ENCODE peak calls at places on chromosomes 3 and 15, in six cellular contexts. One of them, this sample, is unnamed.

GRCh38 chr3:145889730-145890129 is 271.3 kb downstream of the PLOD2 start:
- DNase-seq in CD4-positive, CD25-positive, alpha-beta regulatory T cell: no peak
- DNase-seq in fibroblast of mammary gland: no peak
- DNase-seq in mesothelial cell of epicardium: no peak
- DNase-seq in stimulated activated CD4-positive, alpha-beta T cell treated with anti-CD3 and anti-CD28 coated beads, Interleukin-12 subunit alpha, Interleukin-12 subunit beta, amount 100 ng/mL, for 4 hours: no peak
- DNase-seq in caudate nucleus: no peak
- DNase-seq in this sample: no peak

GRCh38 chr3:146468234-146468931 is 978 bp downstream of the PLSCR2 start:
- DNase-seq in fibroblast of mammary gland: peak; percentile 36
- DNase-seq in stimulated activated CD4-positive, alpha-beta T cell treated with anti-CD3 and anti-CD28 coated beads, Interleukin-12 subunit alpha, Interleukin-12 subunit beta, amount 100 ng/mL, for 4 hours: no peak
- DNase-seq in CD4-positive, CD25-positive, alpha-beta regulatory T cell: no peak
- DNase-seq in caudate nucleus: no peak
- DNase-seq in mesothelial cell of epicardium: no peak
- DNase-seq in this sample: no peak

GRCh38 chr3:66220066-66220465 is 735 bp upstream of the SLC25A26 start:
- DNase-seq in CD4-positive, CD25-positive, alpha-beta regulatory T cell: no peak
- DNase-seq in fibroblast of mammary gland: no peak
- DNase-seq in stimulated activated CD4-positive, alpha-beta T cell treated with anti-CD3 and anti-CD28 coated beads, Interleukin-12 subunit alpha, Interleukin-12 subunit beta, amount 100 ng/mL, for 4 hours: no peak
- DNase-seq in mesothelial cell of epicardium: no peak
- DNase-seq in caudate nucleus: no peak
- DNase-seq in this sample: no peak

GRCh38 chr15:101511717-101512116 is 22.2 kb upstream of the PCSK6 start:
- DNase-seq in stimulated activated CD4-positive, alpha-beta T cell treated with anti-CD3 and anti-CD28 coated beads, Interleukin-12 subunit alpha, Interleukin-12 subunit beta, amount 100 ng/mL, for 4 hours: no peak
- DNase-seq in caudate nucleus: no peak
- DNase-seq in mesothelial cell of epicardium: no peak
- DNase-seq in CD4-positive, CD25-positive, alpha-beta regulatory T cell: no peak
- DNase-seq in fibroblast of mammary gland: no peak
- DNase-seq in this sample: no peak

GRCh38 chr3:122318620-122319019 is 6.4 kb upstream of the CSTA start:
- DNase-seq in mesothelial cell of epicardium: no peak
- DNase-seq in CD4-positive, CD25-positive, alpha-beta regulatory T cell: no peak
- DNase-seq in fibroblast of mammary gland: no peak
- DNase-seq in stimulated activated CD4-positive, alpha-beta T cell treated with anti-CD3 and anti-CD28 coated beads, Interleukin-12 subunit alpha, Interleukin-12 subunit beta, amount 100 ng/mL, for 4 hours: no peak
- DNase-seq in caudate nucleus: no peak
- DNase-seq in this sample: no peak

GRCh38 chr15:101615414-101615985 is 36.7 kb downstream of the TM2D3 start:
- DNase-seq in CD4-positive, CD25-positive, alpha-beta regulatory T cell: no peak
- DNase-seq in fibroblast of mammary gland: peak; percentile 49
- DNase-seq in mesothelial cell of epicardium: no peak
- DNase-seq in caudate nucleus: no peak
- DNase-seq in stimulated activated CD4-positive, alpha-beta T cell treated with anti-CD3 and anti-CD28 coated beads, Interleukin-12 subunit alpha, Interleukin-12 subunit beta, amount 100 ng/mL, for 4 hours: no peak
- DNase-seq in this sample: no peak

GRCh38 chr3:12237912-12238650 is 50.8 kb upstream of the PPARG start:
- DNase-seq in CD4-positive, CD25-positive, alpha-beta regulatory T cell: no peak
- DNase-seq in caudate nucleus: no peak
- DNase-seq in stimulated activated CD4-positive, alpha-beta T cell treated with anti-CD3 and anti-CD28 coated beads, Interleukin-12 subunit alpha, Interleukin-12 subunit beta, amount 100 ng/mL, for 4 hours: no peak
- DNase-seq in fibroblast of mammary gland: peak; percentile 59
- DNase-seq in mesothelial cell of epicardium: no peak
- DNase-seq in this sample: no peak

GRCh38 chr3:117355566-117355965 is 646.0 kb downstream of the TUSC7 start:
- DNase-seq in caudate nucleus: no peak
- DNase-seq in fibroblast of mammary gland: peak; percentile 29
- DNase-seq in stimulated activated CD4-positive, alpha-beta T cell treated with anti-CD3 and anti-CD28 coated beads, Interleukin-12 subunit alpha, Interleukin-12 subunit beta, amount 100 ng/mL, for 4 hours: no peak
- DNase-seq in CD4-positive, CD25-positive, alpha-beta regulatory T cell: no peak
- DNase-seq in mesothelial cell of epicardium: no peak
- DNase-seq in this sample: no peak

GRCh38 chr3:129599607-129600006 is 6.9 kb downstream of the PLXND1 start:
- DNase-seq in stimulated activated CD4-positive, alpha-beta T cell treated with anti-CD3 and anti-CD28 coated beads, Interleukin-12 subunit alpha, Interleukin-12 subunit beta, amount 100 ng/mL, for 4 hours: no peak
- DNase-seq in caudate nucleus: no peak
- DNase-seq in fibroblast of mammary gland: peak; percentile 69
- DNase-seq in mesothelial cell of epicardium: no peak
- DNase-seq in CD4-positive, CD25-positive, alpha-beta regulatory T cell: no peak
- DNase-seq in this sample: no peak

GRCh38 chr15:100997442-100997841 is 78.3 kb downstream of the LRRK1 start:
- DNase-seq in fibroblast of mammary gland: peak; percentile 76
- DNase-seq in CD4-positive, CD25-positive, alpha-beta regulatory T cell: no peak
- DNase-seq in mesothelial cell of epicardium: no peak
- DNase-seq in stimulated activated CD4-positive, alpha-beta T cell treated with anti-CD3 and anti-CD28 coated beads, Interleukin-12 subunit alpha, Interleukin-12 subunit beta, amount 100 ng/mL, for 4 hours: no peak
- DNase-seq in caudate nucleus: no peak
- DNase-seq in this sample: no peak

GRCh38 chr3:87218560-87218959 is 8.5 kb upstream of the CHMP2B start:
- DNase-seq in fibroblast of mammary gland: no peak
- DNase-seq in mesothelial cell of epicardium: no peak
- DNase-seq in caudate nucleus: no peak
- DNase-seq in stimulated activated CD4-positive, alpha-beta T cell treated with anti-CD3 and anti-CD28 coated beads, Interleukin-12 subunit alpha, Interleukin-12 subunit beta, amount 100 ng/mL, for 4 hours: no peak
- DNase-seq in CD4-positive, CD25-positive, alpha-beta regulatory T cell: no peak
- DNase-seq in this sample: no peak

GRCh38 chr3:107674371-107674770 is 151.6 kb downstream of the BBX start:
- DNase-seq in CD4-positive, CD25-positive, alpha-beta regulatory T cell: no peak
- DNase-seq in mesothelial cell of epicardium: no peak
- DNase-seq in stimulated activated CD4-positive, alpha-beta T cell treated with anti-CD3 and anti-CD28 coated beads, Interleukin-12 subunit alpha, Interleukin-12 subunit beta, amount 100 ng/mL, for 4 hours: no peak
- DNase-seq in caudate nucleus: peak; percentile 4
- DNase-seq in fibroblast of mammary gland: peak; percentile 83
- DNase-seq in this sample: no peak

GRCh38 chr3:69143605-69144004 is 21.2 kb upstream of the LMOD3 start:
- DNase-seq in caudate nucleus: no peak
- DNase-seq in mesothelial cell of epicardium: no peak
- DNase-seq in CD4-positive, CD25-positive, alpha-beta regulatory T cell: no peak
- DNase-seq in fibroblast of mammary gland: peak; percentile 22
- DNase-seq in stimulated activated CD4-positive, alpha-beta T cell treated with anti-CD3 and anti-CD28 coated beads, Interleukin-12 subunit alpha, Interleukin-12 subunit beta, amount 100 ng/mL, for 4 hours: no peak
- DNase-seq in this sample: no peak

GRCh38 chr3:154139996-154140436 is 18.8 kb downstream of the ARHGEF26 start:
- DNase-seq in stimulated activated CD4-positive, alpha-beta T cell treated with anti-CD3 and anti-CD28 coated beads, Interleukin-12 subunit alpha, Interleukin-12 subunit beta, amount 100 ng/mL, for 4 hours: no peak
- DNase-seq in mesothelial cell of epicardium: no peak
- DNase-seq in CD4-positive, CD25-positive, alpha-beta regulatory T cell: no peak
- DNase-seq in caudate nucleus: no peak
- DNase-seq in fibroblast of mammary gland: no peak
- DNase-seq in this sample: no peak

GRCh38 chr3:108289159-108289558 is 7.2 kb upstream of the HHLA2 start:
- DNase-seq in CD4-positive, CD25-positive, alpha-beta regulatory T cell: no peak
- DNase-seq in mesothelial cell of epicardium: no peak
- DNase-seq in stimulated activated CD4-positive, alpha-beta T cell treated with anti-CD3 and anti-CD28 coated beads, Interleukin-12 subunit alpha, Interleukin-12 subunit beta, amount 100 ng/mL, for 4 hours: no peak
- DNase-seq in fibroblast of mammary gland: no peak
- DNase-seq in caudate nucleus: no peak
- DNase-seq in this sample: no peak

GRCh38 chr3:95235916-95236315 is 1173.1 kb downstream of the NSUN3 start:
- DNase-seq in mesothelial cell of epicardium: no peak
- DNase-seq in fibroblast of mammary gland: no peak
- DNase-seq in caudate nucleus: no peak
- DNase-seq in CD4-positive, CD25-positive, alpha-beta regulatory T cell: no peak
- DNase-seq in stimulated activated CD4-positive, alpha-beta T cell treated with anti-CD3 and anti-CD28 coated beads, Interleukin-12 subunit alpha, Interleukin-12 subunit beta, amount 100 ng/mL, for 4 hours: no peak
- DNase-seq in this sample: no peak

GRCh38 chr3:142077859-142078500 is 71.4 kb downstream of the TFDP2 start:
- DNase-seq in CD4-positive, CD25-positive, alpha-beta regulatory T cell: no peak
- DNase-seq in stimulated activated CD4-positive, alpha-beta T cell treated with anti-CD3 and anti-CD28 coated beads, Interleukin-12 subunit alpha, Interleukin-12 subunit beta, amount 100 ng/mL, for 4 hours: no peak
- DNase-seq in caudate nucleus: no peak
- DNase-seq in fibroblast of mammary gland: no peak
- DNase-seq in mesothelial cell of epicardium: no peak
- DNase-seq in this sample: no peak

GRCh38 chr3:1092061-1092460 is 763 bp upstream of the CNTN6 start:
- DNase-seq in caudate nucleus: no peak
- DNase-seq in mesothelial cell of epicardium: no peak
- DNase-seq in fibroblast of mammary gland: no peak
- DNase-seq in CD4-positive, CD25-positive, alpha-beta regulatory T cell: no peak
- DNase-seq in stimulated activated CD4-positive, alpha-beta T cell treated with anti-CD3 and anti-CD28 coated beads, Interleukin-12 subunit alpha, Interleukin-12 subunit beta, amount 100 ng/mL, for 4 hours: no peak
- DNase-seq in this sample: no peak

GRCh38 chr3:169758353-169758994 is 6.4 kb downstream of the TERC start:
- DNase-seq in stimulated activated CD4-positive, alpha-beta T cell treated with anti-CD3 and anti-CD28 coated beads, Interleukin-12 subunit alpha, Interleukin-12 subunit beta, amount 100 ng/mL, for 4 hours: no peak
- DNase-seq in fibroblast of mammary gland: no peak
- DNase-seq in CD4-positive, CD25-positive, alpha-beta regulatory T cell: no peak
- DNase-seq in mesothelial cell of epicardium: no peak
- DNase-seq in caudate nucleus: no peak
- DNase-seq in this sample: no peak

GRCh38 chr15:29143909-29144308 is 125.7 kb downstream of the NSMCE3 start:
- DNase-seq in stimulated activated CD4-positive, alpha-beta T cell treated with anti-CD3 and anti-CD28 coated beads, Interleukin-12 subunit alpha, Interleukin-12 subunit beta, amount 100 ng/mL, for 4 hours: no peak
- DNase-seq in CD4-positive, CD25-positive, alpha-beta regulatory T cell: no peak
- DNase-seq in mesothelial cell of epicardium: no peak
- DNase-seq in fibroblast of mammary gland: peak; percentile 75
- DNase-seq in caudate nucleus: no peak
- DNase-seq in this sample: no peak

GRCh38 chr3:133662256-133662773 is 574 bp upstream of the TOPBP1 start:
- DNase-seq in mesothelial cell of epicardium: no peak
- DNase-seq in CD4-positive, CD25-positive, alpha-beta regulatory T cell: peak; percentile 51
- DNase-seq in stimulated activated CD4-positive, alpha-beta T cell treated with anti-CD3 and anti-CD28 coated beads, Interleukin-12 subunit alpha, Interleukin-12 subunit beta, amount 100 ng/mL, for 4 hours: no peak
- DNase-seq in caudate nucleus: no peak
- DNase-seq in fibroblast of mammary gland: peak; percentile 33
- DNase-seq in this sample: no peak

GRCh38 chr3:22982981-22983582 is 220.0 kb upstream of the UBE2E2 start:
- DNase-seq in stimulated activated CD4-positive, alpha-beta T cell treated with anti-CD3 and anti-CD28 coated beads, Interleukin-12 subunit alpha, Interleukin-12 subunit beta, amount 100 ng/mL, for 4 hours: no peak
- DNase-seq in mesothelial cell of epicardium: no peak
- DNase-seq in fibroblast of mammary gland: no peak
- DNase-seq in caudate nucleus: no peak
- DNase-seq in CD4-positive, CD25-positive, alpha-beta regulatory T cell: no peak
- DNase-seq in this sample: no peak

GRCh38 chr3:7285502-7285901 is 424.6 kb downstream of the GRM7 start:
- DNase-seq in fibroblast of mammary gland: peak; percentile 1
- DNase-seq in CD4-positive, CD25-positive, alpha-beta regulatory T cell: no peak
- DNase-seq in mesothelial cell of epicardium: no peak
- DNase-seq in caudate nucleus: no peak
- DNase-seq in stimulated activated CD4-positive, alpha-beta T cell treated with anti-CD3 and anti-CD28 coated beads, Interleukin-12 subunit alpha, Interleukin-12 subunit beta, amount 100 ng/mL, for 4 hours: no peak
- DNase-seq in this sample: no peak

GRCh38 chr3:175129126-175129525 is 270.0 kb downstream of the NAALADL2 start:
- DNase-seq in stimulated activated CD4-positive, alpha-beta T cell treated with anti-CD3 and anti-CD28 coated beads, Interleukin-12 subunit alpha, Interleukin-12 subunit beta, amount 100 ng/mL, for 4 hours: no peak
- DNase-seq in fibroblast of mammary gland: peak; percentile 56
- DNase-seq in CD4-positive, CD25-positive, alpha-beta regulatory T cell: no peak
- DNase-seq in mesothelial cell of epicardium: no peak
- DNase-seq in caudate nucleus: no peak
- DNase-seq in this sample: no peak

This sample was measured in hypothalamus.